ENCODE peak calls at places on chromosomes 4 and X, in six cellular contexts. One of them, this sample, is unnamed.

GRCh38 chr4:73976716-73977115 is 5.1 kb downstream of the PF4 start:
- DNase-seq in WERI-Rb-1: no peak
- DNase-seq in PC-3: no peak
- DNase-seq in body of pancreas: no peak
- DNase-seq in BJ: no peak
- DNase-seq in H1: no peak
- DNase-seq in this sample: no peak

GRCh38 chrX:72027024-72027913 is 104.4 kb downstream of the RTL5 start:
- DNase-seq in WERI-Rb-1: no peak
- DNase-seq in PC-3: no peak
- DNase-seq in body of pancreas: no peak
- DNase-seq in BJ: no peak
- DNase-seq in H1: no peak
- DNase-seq in this sample: no peak

GRCh38 chr4:173522160-173522873 is 7.7 kb downstream of the HAND2 start:
- DNase-seq in WERI-Rb-1: peak; percentile 87
- DNase-seq in PC-3: no peak
- DNase-seq in body of pancreas: peak; percentile 61
- DNase-seq in BJ: peak; percentile 47
- DNase-seq in H1: no peak
- DNase-seq in this sample: peak; percentile 60

GRCh38 chr4:96652158-96652557 is 812.3 kb downstream of the PDHA2 start:
- DNase-seq in WERI-Rb-1: no peak
- DNase-seq in PC-3: peak; percentile 8
- DNase-seq in body of pancreas: no peak
- DNase-seq in BJ: no peak
- DNase-seq in H1: no peak
- DNase-seq in this sample: no peak

GRCh38 chrX:953879-954482 is 258.5 kb downstream of the CRLF2 start:
- DNase-seq in WERI-Rb-1: no peak
- DNase-seq in PC-3: no peak
- DNase-seq in body of pancreas: no peak
- DNase-seq in BJ: no peak
- DNase-seq in H1: no peak
- DNase-seq in this sample: no peak

GRCh38 chrX:100413231-100413630 is 3.2 kb upstream of the PCDH19 start:
- DNase-seq in WERI-Rb-1: peak; percentile 25
- DNase-seq in PC-3: peak; percentile 69
- DNase-seq in body of pancreas: peak; percentile 30
- DNase-seq in BJ: no peak
- DNase-seq in H1: no peak
- DNase-seq in this sample: peak; percentile 32

GRCh38 chrX:47863187-47863586 is 26.5 kb downstream of the ZNF81 start:
- DNase-seq in WERI-Rb-1: no peak
- DNase-seq in PC-3: no peak
- DNase-seq in body of pancreas: peak; percentile 33
- DNase-seq in BJ: no peak
- DNase-seq in H1: no peak
- DNase-seq in this sample: peak; percentile 50

GRCh38 chrX:29470029-29470428 is 745.3 kb upstream of the MAGEB2 start:
- DNase-seq in WERI-Rb-1: no peak
- DNase-seq in PC-3: no peak
- DNase-seq in body of pancreas: no peak
- DNase-seq in BJ: peak; percentile 11
- DNase-seq in H1: no peak
- DNase-seq in this sample: no peak

GRCh38 chr4:10386044-10386443 is 71.2 kb downstream of the ZNF518B start:
- DNase-seq in WERI-Rb-1: no peak
- DNase-seq in PC-3: no peak
- DNase-seq in body of pancreas: no peak
- DNase-seq in BJ: no peak
- DNase-seq in H1: no peak
- DNase-seq in this sample: no peak

GRCh38 chr4:7989654-7990053 is 50.0 kb upstream of the AFAP1 start:
- DNase-seq in WERI-Rb-1: no peak
- DNase-seq in PC-3: no peak
- DNase-seq in body of pancreas: no peak
- DNase-seq in BJ: no peak
- DNase-seq in H1: no peak
- DNase-seq in this sample: no peak

GRCh38 chr4:184762100-184762499 is 28.2 kb upstream of the CENPU start:
- DNase-seq in WERI-Rb-1: no peak
- DNase-seq in PC-3: no peak
- DNase-seq in body of pancreas: no peak
- DNase-seq in BJ: no peak
- DNase-seq in H1: no peak
- DNase-seq in this sample: no peak

GRCh38 chr4:46508216-46508615 is 118.3 kb upstream of the GABRA2 start:
- DNase-seq in WERI-Rb-1: no peak
- DNase-seq in PC-3: peak; percentile 85
- DNase-seq in body of pancreas: no peak
- DNase-seq in BJ: no peak
- DNase-seq in H1: no peak
- DNase-seq in this sample: no peak

GRCh38 chr4:80268081-80268823 is 1.8 kb downstream of the FGF5 start:
- DNase-seq in WERI-Rb-1: no peak
- DNase-seq in PC-3: no peak
- DNase-seq in body of pancreas: no peak
- DNase-seq in BJ: no peak
- DNase-seq in H1: no peak
- DNase-seq in this sample: no peak

GRCh38 chr4:82784615-82785247 is 13.9 kb downstream of the SCD5 start:
- DNase-seq in WERI-Rb-1: no peak
- DNase-seq in PC-3: peak; percentile 46
- DNase-seq in body of pancreas: no peak
- DNase-seq in BJ: no peak
- DNase-seq in H1: no peak
- DNase-seq in this sample: no peak

GRCh38 chr4:108113229-108113628 is 55.5 kb downstream of the LEF1 start:
- DNase-seq in WERI-Rb-1: no peak
- DNase-seq in PC-3: no peak
- DNase-seq in body of pancreas: no peak
- DNase-seq in BJ: no peak
- DNase-seq in H1: no peak
- DNase-seq in this sample: peak; percentile 16

GRCh38 chr4:89704651-89705395 is 132.1 kb downstream of the SNCA start:
- DNase-seq in WERI-Rb-1: no peak
- DNase-seq in PC-3: no peak
- DNase-seq in body of pancreas: no peak
- DNase-seq in BJ: no peak
- DNase-seq in H1: no peak
- DNase-seq in this sample: no peak

GRCh38 chrX:41922125-41922521 is 1.2 kb downstream of the CASK start:
- DNase-seq in WERI-Rb-1: no peak
- DNase-seq in PC-3: peak; percentile 32
- DNase-seq in body of pancreas: no peak
- DNase-seq in BJ: no peak
- DNase-seq in H1: no peak
- DNase-seq in this sample: no peak

GRCh38 chr4:54227261-54228063 is 1.6 kb upstream of the PDGFRA start:
- DNase-seq in WERI-Rb-1: no peak
- DNase-seq in PC-3: peak; percentile 48
- DNase-seq in body of pancreas: no peak
- DNase-seq in BJ: no peak
- DNase-seq in H1: no peak
- DNase-seq in this sample: no peak

GRCh38 chr4:102663073-102663472 is 97.7 kb downstream of the MANBA start:
- DNase-seq in WERI-Rb-1: no peak
- DNase-seq in PC-3: peak; percentile 53
- DNase-seq in body of pancreas: no peak
- DNase-seq in BJ: peak; percentile 77
- DNase-seq in H1: no peak
- DNase-seq in this sample: no peak

GRCh38 chr4:149595500-149595899 is 220.1 kb downstream of the IQCM start:
- DNase-seq in WERI-Rb-1: no peak
- DNase-seq in PC-3: no peak
- DNase-seq in body of pancreas: no peak
- DNase-seq in BJ: no peak
- DNase-seq in H1: no peak
- DNase-seq in this sample: no peak

GRCh38 chr4:98659741-98660507 is 1.5 kb upstream of the TSPAN5 start:
- DNase-seq in WERI-Rb-1: no peak
- DNase-seq in PC-3: peak; percentile 76
- DNase-seq in body of pancreas: no peak
- DNase-seq in BJ: no peak
- DNase-seq in H1: no peak
- DNase-seq in this sample: no peak

GRCh38 chr4:98659106-98659592 is 738 bp upstream of the TSPAN5 start:
- DNase-seq in WERI-Rb-1: no peak
- DNase-seq in PC-3: peak; percentile 30
- DNase-seq in body of pancreas: no peak
- DNase-seq in BJ: no peak
- DNase-seq in H1: no peak
- DNase-seq in this sample: no peak

GRCh38 chr4:98656443-98656842 is 2.0 kb downstream of the TSPAN5 start:
- DNase-seq in WERI-Rb-1: no peak
- DNase-seq in PC-3: no peak
- DNase-seq in body of pancreas: no peak
- DNase-seq in BJ: no peak
- DNase-seq in H1: no peak
- DNase-seq in this sample: no peak

GRCh38 chr4:98658287-98659105 is at the start of gene TSPAN5:
- DNase-seq in WERI-Rb-1: peak; percentile 93
- DNase-seq in PC-3: peak; percentile 79
- DNase-seq in body of pancreas: peak; percentile 71
- DNase-seq in BJ: no peak
- DNase-seq in H1: no peak
- DNase-seq in this sample: peak; percentile 63

DNA sequence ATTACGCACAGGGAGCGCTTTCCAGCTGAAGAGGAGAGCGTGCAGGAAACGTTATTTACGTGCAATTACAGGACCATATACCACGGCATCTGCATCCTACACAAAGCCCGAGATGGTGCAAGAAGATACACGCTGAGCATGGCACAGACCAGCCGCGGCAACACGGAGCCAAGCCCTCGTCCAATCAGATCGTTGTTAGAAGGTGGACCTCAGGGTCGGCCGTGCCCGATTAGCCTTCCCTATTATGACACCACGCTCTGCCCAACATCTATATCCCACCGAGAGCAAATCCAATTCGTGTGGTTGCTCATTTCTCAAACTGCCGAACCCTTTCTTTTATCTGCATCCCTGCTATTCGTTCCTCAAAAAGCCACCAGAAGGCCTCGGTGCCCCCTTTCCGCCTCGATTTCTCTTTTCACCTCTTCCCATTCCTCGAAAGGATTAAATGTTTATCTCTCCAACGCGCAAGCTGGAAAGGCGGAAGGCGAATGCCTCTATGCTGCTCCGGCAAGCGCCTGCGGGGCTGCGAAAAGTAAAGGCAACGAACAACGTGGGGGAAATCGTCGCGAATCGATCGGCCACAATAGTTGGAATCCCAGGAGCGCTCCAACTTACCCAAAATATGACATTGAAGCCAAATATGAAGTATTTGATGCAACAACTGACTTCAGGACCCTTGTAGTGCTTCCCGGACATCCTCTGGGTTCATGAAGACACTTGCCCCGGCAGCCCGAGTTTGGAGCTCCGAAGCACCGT is 702 bp downstream of the TSPAN5 start:
- DNase-seq in WERI-Rb-1: peak; percentile 82
- DNase-seq in PC-3: peak; percentile 66
- DNase-seq in body of pancreas: no peak
- DNase-seq in BJ: no peak
- DNase-seq in H1: no peak
- DNase-seq in this sample: no peak
- H3K27me3 ChIP-seq in WERI-Rb-1: no peaks in the 10 kb centered on the region
- H3K27me3 ChIP-seq in PC-3: no peaks in the 10 kb centered on the region
- H3K27me3 ChIP-seq in body of pancreas: no peaks in the 10 kb centered on the region
- H3K27me3 ChIP-seq in BJ: no peaks in the 10 kb centered on the region
- H3K27me3 ChIP-seq in H1: peaks cover 11% of the 10 kb centered on the region
- H3K27me3 ChIP-seq in this sample: peaks cover 15% of the 10 kb centered on the region

DNA sequence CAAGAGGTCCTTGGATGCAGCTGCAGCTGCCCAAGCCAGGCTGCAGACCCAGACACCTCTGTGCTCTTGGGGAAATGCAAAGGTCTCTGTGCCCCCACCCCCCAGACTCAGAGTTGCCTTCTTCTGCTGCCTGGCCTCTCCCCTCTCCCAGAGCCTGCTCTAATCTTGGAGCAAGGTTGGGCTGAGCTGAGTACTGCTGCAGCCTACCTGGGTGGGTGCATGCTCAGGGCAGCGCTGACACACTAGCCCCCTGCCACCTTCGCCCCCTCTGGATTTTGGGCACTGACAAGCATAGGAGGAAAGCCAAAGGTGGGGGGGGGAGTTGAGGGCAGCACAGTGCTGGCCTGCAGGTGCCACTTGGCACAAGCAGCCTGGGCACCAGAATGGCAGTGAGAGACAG is 46.4 kb upstream of the UBE2NL start:
- DNase-seq in WERI-Rb-1: no peak
- DNase-seq in PC-3: no peak
- DNase-seq in body of pancreas: no peak
- DNase-seq in BJ: no peak
- DNase-seq in H1: no peak
- DNase-seq in this sample: no peak
- TF ChIP-seq CTCF in WERI-Rb-1: no peak
- TF ChIP-seq CTCF in PC-3: no peak
- TF ChIP-seq CTCF in body of pancreas: no peak
- TF ChIP-seq CTCF in BJ: no peak
- TF ChIP-seq CTCF in H1: no peak
- TF ChIP-seq CTCF in this sample: no peak

GRCh38 chrX:17000751-17001150 is 54.3 kb downstream of the REPS2 start:
- DNase-seq in WERI-Rb-1: no peak
- DNase-seq in PC-3: no peak
- DNase-seq in body of pancreas: no peak
- DNase-seq in BJ: no peak
- DNase-seq in H1: no peak
- DNase-seq in this sample: no peak

GRCh38 chrX:16997313-16997712 is 50.9 kb downstream of the REPS2 start:
- DNase-seq in WERI-Rb-1: no peak
- DNase-seq in PC-3: no peak
- DNase-seq in body of pancreas: no peak
- DNase-seq in BJ: no peak
- DNase-seq in H1: no peak
- DNase-seq in this sample: no peak

GRCh38 chrX:16993791-16994318 is 47.4 kb downstream of the REPS2 start:
- DNase-seq in WERI-Rb-1: no peak
- DNase-seq in PC-3: peak; percentile 4
- DNase-seq in body of pancreas: no peak
- DNase-seq in BJ: no peak
- DNase-seq in H1: no peak
- DNase-seq in this sample: no peak

DNA sequence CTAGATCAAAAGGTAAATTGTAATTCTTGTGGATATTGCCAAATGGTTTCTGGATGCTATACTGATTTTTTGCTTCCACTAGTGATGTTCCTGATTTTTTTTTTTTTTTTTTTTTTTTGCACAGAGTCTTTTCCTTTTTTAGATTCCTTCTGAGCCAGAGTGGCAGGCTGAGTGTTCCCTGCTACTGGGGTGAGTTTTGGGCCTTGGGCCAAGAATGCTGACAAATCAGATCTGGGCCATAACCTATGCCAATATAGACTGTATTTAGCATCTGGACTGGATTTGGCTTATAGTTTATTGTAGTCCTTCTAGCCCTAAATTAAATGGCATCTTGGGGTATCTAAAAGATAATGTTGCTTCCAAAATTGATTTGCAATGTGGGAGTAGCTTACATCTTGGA is 52.8 kb downstream of the REPS2 start:
- DNase-seq in WERI-Rb-1: no peak
- DNase-seq in PC-3: no peak
- DNase-seq in body of pancreas: no peak
- DNase-seq in BJ: no peak
- DNase-seq in H1: no peak
- DNase-seq in this sample: no peak
- H3K27me3 ChIP-seq in WERI-Rb-1: peaks cover 15% of the 10 kb centered on the region
- H3K27me3 ChIP-seq in PC-3: no peaks in the 10 kb centered on the region
- H3K27me3 ChIP-seq in body of pancreas: no peaks in the 10 kb centered on the region
- H3K27me3 ChIP-seq in BJ: no peaks in the 10 kb centered on the region
- H3K27me3 ChIP-seq in H1: no peaks in the 10 kb centered on the region
- H3K27me3 ChIP-seq in this sample: no peaks in the 10 kb centered on the region

GRCh38 chr4:26033389-26033788 is 119.4 kb downstream of the SMIM20 start:
- DNase-seq in WERI-Rb-1: no peak
- DNase-seq in PC-3: no peak
- DNase-seq in body of pancreas: no peak
- DNase-seq in BJ: no peak
- DNase-seq in H1: no peak
- DNase-seq in this sample: no peak
- TF ChIP-seq CTCF in WERI-Rb-1: no peak
- TF ChIP-seq CTCF in PC-3: no peak
- TF ChIP-seq CTCF in body of pancreas: no peak
- TF ChIP-seq CTCF in BJ: no peak
- TF ChIP-seq CTCF in H1: no peak
- TF ChIP-seq CTCF in this sample: no peak